ENCODE peak calls at places on chromosomes 11 and 22, in four cellular contexts. One of them, this sample, is unnamed. For H3K27me3, the result is how much of the 10 kb centered on the place peaks cover.

GRCh38 chr11:24637520-24637919 is 140.7 kb downstream of the LUZP2 start:
- DNase-seq in brain microvascular endothelial cell: no peak
- DNase-seq in fibroblast of lung: no peak
- DNase-seq in right lobe of liver: no peak
- DNase-seq in this sample: peak

GRCh38 chr11:123188508-123189165 is 6.4 kb downstream of the CLMP start:
- DNase-seq in brain microvascular endothelial cell: peak
- DNase-seq in right lobe of liver: no peak
- DNase-seq in fibroblast of lung: peak
- DNase-seq in this sample: no peak

GRCh38 chr11:83724704-83725114 is 438.5 kb upstream of the CCDC90B start:
- DNase-seq in right lobe of liver: peak
- DNase-seq in brain microvascular endothelial cell: no peak
- DNase-seq in fibroblast of lung: peak
- DNase-seq in this sample: peak

GRCh38 chr11:34262601-34263081 is 95.2 kb downstream of the ABTB2 start:
- DNase-seq in right lobe of liver: peak
- DNase-seq in brain microvascular endothelial cell: no peak
- DNase-seq in fibroblast of lung: no peak
- DNase-seq in this sample: no peak

GRCh38 chr11:86244063-86244521 is 461 bp upstream of the EED start:
- DNase-seq in right lobe of liver: peak
- DNase-seq in brain microvascular endothelial cell: peak
- DNase-seq in fibroblast of lung: no peak
- DNase-seq in this sample: peak

GRCh38 chr11:35365961-35366360 is 53.4 kb downstream of the SLC1A2 start:
- DNase-seq in fibroblast of lung: no peak
- DNase-seq in right lobe of liver: no peak
- DNase-seq in brain microvascular endothelial cell: no peak
- DNase-seq in this sample: no peak

GRCh38 chr11:61632096-61632495 is 48.1 kb upstream of the DAGLA start:
- DNase-seq in fibroblast of lung: no peak
- DNase-seq in brain microvascular endothelial cell: no peak
- DNase-seq in right lobe of liver: no peak
- DNase-seq in this sample: no peak

GRCh38 chr11:119206512-119207299 is 567 bp downstream of the CBL start:
- DNase-seq in fibroblast of lung: no peak
- DNase-seq in brain microvascular endothelial cell: peak
- DNase-seq in right lobe of liver: peak
- DNase-seq in this sample: peak

GRCh38 chr22:48980918-48981317 is 846.8 kb downstream of the BRD1 start:
- DNase-seq in right lobe of liver: no peak
- DNase-seq in fibroblast of lung: no peak
- DNase-seq in brain microvascular endothelial cell: no peak
- DNase-seq in this sample: no peak

GRCh38 chr22:48979482-48979881 is 848.2 kb downstream of the BRD1 start:
- DNase-seq in fibroblast of lung: no peak
- DNase-seq in brain microvascular endothelial cell: no peak
- DNase-seq in right lobe of liver: no peak
- DNase-seq in this sample: no peak

GRCh38 chr22:48982321-48982905 is 845.3 kb downstream of the BRD1 start:
- DNase-seq in right lobe of liver: no peak
- DNase-seq in brain microvascular endothelial cell: no peak
- DNase-seq in fibroblast of lung: no peak
- DNase-seq in this sample: no peak

GRCh38 chr22:48981671-48982070 is 846.0 kb downstream of the BRD1 start:
- DNase-seq in right lobe of liver: no peak
- DNase-seq in brain microvascular endothelial cell: no peak
- DNase-seq in fibroblast of lung: no peak
- DNase-seq in this sample: no peak

DNA sequence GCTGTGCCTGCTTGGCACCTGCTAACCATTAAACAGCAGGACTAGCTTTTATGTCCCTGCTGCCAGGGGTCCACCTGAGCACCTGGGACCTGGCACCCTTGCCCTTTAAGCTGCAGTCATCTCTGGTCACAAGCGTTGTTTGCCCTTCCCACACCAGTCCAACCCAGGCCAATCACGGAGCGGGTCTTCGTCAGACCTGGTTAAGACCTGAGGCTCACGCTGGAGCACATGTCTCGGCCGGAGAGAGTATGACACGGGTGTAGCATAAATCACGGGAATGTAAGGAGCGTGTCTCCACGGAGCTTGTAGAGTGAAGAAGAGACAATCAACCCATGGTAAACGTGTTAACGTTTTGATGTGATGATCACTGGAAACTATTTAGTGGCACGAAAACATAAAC is 847.3 kb downstream of the BRD1 start:
- DNase-seq in right lobe of liver: no peak
- DNase-seq in brain microvascular endothelial cell: no peak
- DNase-seq in fibroblast of lung: no peak
- DNase-seq in this sample: no peak
- TF ChIP-seq CTCF in right lobe of liver: no peak
- TF ChIP-seq CTCF in brain microvascular endothelial cell: no peak
- TF ChIP-seq CTCF in fibroblast of lung: no peak
- TF ChIP-seq CTCF in this sample: no peak

DNA sequence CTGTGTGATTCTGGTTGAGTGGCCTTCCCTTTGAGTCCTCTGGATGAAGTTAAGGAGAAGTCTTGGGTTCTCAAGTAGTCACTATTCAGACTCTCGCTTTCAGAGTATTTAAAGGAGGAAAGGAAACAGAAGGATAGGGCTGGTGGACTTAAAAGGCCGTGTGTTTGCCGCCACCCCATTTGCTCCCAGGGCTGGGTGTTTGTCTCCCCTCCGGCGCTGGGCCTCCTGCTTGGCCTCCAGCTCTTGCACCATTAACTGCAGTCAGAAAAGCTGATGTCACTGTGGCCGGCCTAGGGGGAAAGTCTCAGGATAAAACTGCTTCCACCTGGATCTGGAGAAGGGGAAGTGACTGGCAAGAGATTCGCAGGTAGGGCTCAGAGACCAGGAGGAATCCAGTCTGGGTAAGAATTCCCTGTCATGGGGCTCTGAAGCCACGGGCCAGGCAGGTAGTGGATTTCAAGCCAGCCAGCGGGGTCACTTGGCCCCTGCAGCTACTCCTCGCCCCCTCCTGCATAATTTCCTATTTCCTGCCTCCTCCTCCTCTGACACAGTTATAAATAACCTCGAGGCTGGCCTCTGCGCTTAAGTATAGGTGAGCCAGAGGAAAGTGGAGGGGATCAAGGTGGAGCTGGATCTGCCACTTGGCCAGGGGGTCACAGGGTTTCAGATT is 17.1 kb downstream of the TIMP3 start:
- DNase-seq in right lobe of liver: no peak
- DNase-seq in fibroblast of lung: no peak
- DNase-seq in brain microvascular endothelial cell: no peak
- DNase-seq in this sample: no peak
- H3K27ac ChIP-seq in right lobe of liver: no peak
- H3K27ac ChIP-seq in fibroblast of lung: no peak
- H3K27ac ChIP-seq in brain microvascular endothelial cell: no peak
- H3K27ac ChIP-seq in this sample: no peak

GRCh38 chr11:14981507-14981906 is 9.4 kb upstream of the CALCA start:
- DNase-seq in brain microvascular endothelial cell: no peak
- DNase-seq in fibroblast of lung: no peak
- DNase-seq in right lobe of liver: no peak
- DNase-seq in this sample: no peak

GRCh38 chr11:14974723-14975587 is 2.8 kb upstream of the CALCA start:
- DNase-seq in brain microvascular endothelial cell: peak
- DNase-seq in right lobe of liver: peak
- DNase-seq in fibroblast of lung: peak
- DNase-seq in this sample: no peak

GRCh38 chr11:14977481-14977880 is 5.3 kb upstream of the CALCA start:
- DNase-seq in brain microvascular endothelial cell: no peak
- DNase-seq in fibroblast of lung: no peak
- DNase-seq in right lobe of liver: no peak
- DNase-seq in this sample: no peak

GRCh38 chr11:14980854-14981253 is 8.7 kb upstream of the CALCA start:
- DNase-seq in right lobe of liver: no peak
- DNase-seq in brain microvascular endothelial cell: peak
- DNase-seq in fibroblast of lung: peak
- DNase-seq in this sample: peak
- H3K27me3 ChIP-seq in right lobe of liver: under half
- H3K27me3 ChIP-seq in brain microvascular endothelial cell: under half
- H3K27me3 ChIP-seq in fibroblast of lung: under half
- H3K27me3 ChIP-seq in this sample: under half

DNA sequence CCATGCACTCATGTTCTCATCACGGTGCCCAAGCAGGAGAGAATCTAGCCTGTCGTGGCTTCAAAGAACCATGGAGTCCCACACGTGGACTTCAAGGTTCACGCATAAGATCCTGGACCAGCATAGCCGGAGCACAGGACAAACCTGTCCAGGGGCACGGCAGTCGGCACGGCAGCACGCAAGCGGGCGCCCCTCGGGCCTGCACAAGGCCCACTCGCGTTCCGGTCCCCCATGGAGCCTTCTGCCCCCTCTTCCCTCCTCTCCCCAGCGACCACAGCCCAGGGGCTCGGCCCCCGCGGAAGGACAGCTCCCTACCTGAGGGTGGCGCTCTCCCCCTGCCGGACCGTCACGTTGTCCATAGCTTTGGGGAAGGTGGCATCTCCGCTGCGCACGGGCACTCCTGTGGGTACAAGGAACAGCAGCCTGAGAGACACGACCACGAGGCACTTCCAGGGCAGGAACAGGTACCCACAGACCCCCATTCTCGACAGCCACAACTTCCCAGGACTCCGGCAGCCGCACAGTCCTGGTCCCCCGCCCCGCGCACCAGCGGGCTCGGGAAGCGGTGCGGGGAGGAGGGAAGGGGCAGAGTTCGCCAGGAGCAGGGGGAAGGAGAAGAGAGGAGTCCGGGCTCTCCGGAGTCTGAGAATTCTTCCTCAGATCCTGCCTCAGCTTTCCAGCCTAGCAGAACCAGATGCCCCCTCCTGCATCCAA is 589.5 kb downstream of the OPCML start:
- DNase-seq in brain microvascular endothelial cell: no peak
- DNase-seq in fibroblast of lung: peak
- DNase-seq in right lobe of liver: no peak
- DNase-seq in this sample: peak
- TF ChIP-seq CTCF in brain microvascular endothelial cell: peak
- TF ChIP-seq CTCF in fibroblast of lung: no peak
- TF ChIP-seq CTCF in right lobe of liver: no peak
- TF ChIP-seq CTCF in this sample: no peak

GRCh38 chr11:10329356-10329755 is 24.5 kb downstream of the ADM start:
- DNase-seq in right lobe of liver: no peak
- DNase-seq in brain microvascular endothelial cell: no peak
- DNase-seq in fibroblast of lung: no peak
- DNase-seq in this sample: no peak
- H3K27ac ChIP-seq in right lobe of liver: no peak
- H3K27ac ChIP-seq in brain microvascular endothelial cell: peak
- H3K27ac ChIP-seq in fibroblast of lung: peak
- H3K27ac ChIP-seq in this sample: no peak

GRCh38 chr22:31281733-31282132 is 10.6 kb downstream of the PIK3IP1 start:
- DNase-seq in right lobe of liver: no peak
- DNase-seq in fibroblast of lung: no peak
- DNase-seq in brain microvascular endothelial cell: no peak
- DNase-seq in this sample: no peak

GRCh38 chr22:31277741-31278642 is 14.3 kb downstream of the PIK3IP1 start:
- DNase-seq in fibroblast of lung: no peak
- DNase-seq in brain microvascular endothelial cell: no peak
- DNase-seq in right lobe of liver: no peak
- DNase-seq in this sample: no peak

GRCh38 chr22:31278643-31279326 is 13.5 kb downstream of the PIK3IP1 start:
- DNase-seq in brain microvascular endothelial cell: no peak
- DNase-seq in fibroblast of lung: no peak
- DNase-seq in right lobe of liver: peak
- DNase-seq in this sample: no peak

GRCh38 chr22:31279821-31280496 is 12.3 kb downstream of the PIK3IP1 start:
- DNase-seq in right lobe of liver: no peak
- DNase-seq in fibroblast of lung: no peak
- DNase-seq in brain microvascular endothelial cell: no peak
- DNase-seq in this sample: peak

DNA sequence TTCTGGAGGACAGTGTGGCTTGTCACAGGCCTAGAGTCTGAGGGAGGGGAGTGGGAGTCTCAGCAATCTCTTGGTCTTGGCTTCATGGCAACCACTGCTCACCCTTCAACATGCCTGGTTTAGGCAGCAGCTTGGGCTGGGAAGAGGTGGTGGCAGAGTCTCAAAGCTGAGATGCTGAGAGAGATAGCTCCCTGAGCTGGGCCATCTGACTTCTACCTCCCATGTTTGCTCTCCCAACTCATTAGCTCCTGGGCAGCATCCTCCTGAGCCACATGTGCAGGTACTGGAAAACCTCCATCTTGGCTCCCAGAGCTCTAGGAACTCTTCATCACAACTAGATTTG is 13.0 kb downstream of the PIK3IP1 start:
- DNase-seq in brain microvascular endothelial cell: no peak
- DNase-seq in right lobe of liver: no peak
- DNase-seq in fibroblast of lung: no peak
- DNase-seq in this sample: no peak
- H3K27me3 ChIP-seq in brain microvascular endothelial cell: under half
- H3K27me3 ChIP-seq in right lobe of liver: under half
- H3K27me3 ChIP-seq in fibroblast of lung: under half
- H3K27me3 ChIP-seq in this sample: under half

GRCh38 chr22:47724030-47724429 is 961.6 kb downstream of the TBC1D22A start:
- DNase-seq in fibroblast of lung: no peak
- DNase-seq in brain microvascular endothelial cell: no peak
- DNase-seq in right lobe of liver: no peak
- DNase-seq in this sample: no peak
- TF ChIP-seq CTCF in fibroblast of lung: no peak
- TF ChIP-seq CTCF in brain microvascular endothelial cell: no peak
- TF ChIP-seq CTCF in right lobe of liver: no peak
- TF ChIP-seq CTCF in this sample: no peak

GRCh38 chr22:38864361-38865191 is 7.4 kb downstream of the CBX6 start:
- DNase-seq in fibroblast of lung: no peak
- DNase-seq in right lobe of liver: peak
- DNase-seq in brain microvascular endothelial cell: no peak
- DNase-seq in this sample: no peak
- H3K27ac ChIP-seq in fibroblast of lung: no peak
- H3K27ac ChIP-seq in right lobe of liver: no peak
- H3K27ac ChIP-seq in brain microvascular endothelial cell: no peak
- H3K27ac ChIP-seq in this sample: no peak